ENCODE peak calls at places on chromosomes 12 and 14, in four cellular contexts. One of them, this sample, is unnamed.

GRCh38 chr14:82905762-82906161 is 1372.1 kb upstream of the SEL1L start:
- DNase-seq in HepG2: no peak
- DNase-seq in GM12878: no peak
- DNase-seq in K562: no peak
- DNase-seq in this sample: no peak

GRCh38 chr14:85308531-85309300 is 221.2 kb upstream of the FLRT2 start:
- DNase-seq in HepG2: no peak
- DNase-seq in GM12878: no peak
- DNase-seq in K562: no peak
- DNase-seq in this sample: no peak

GRCh38 chr12:74790958-74791357 is 253.3 kb downstream of the ATXN7L3B start:
- DNase-seq in K562: no peak
- DNase-seq in HepG2: no peak
- DNase-seq in GM12878: no peak
- DNase-seq in this sample: no peak

GRCh38 chr14:94748667-94749347 is 21.1 kb downstream of the GSC start:
- DNase-seq in K562: no peak
- DNase-seq in GM12878: no peak
- DNase-seq in HepG2: peak; percentile 21
- DNase-seq in this sample: peak; percentile 59

GRCh38 chr14:91361236-91361811 is 56.3 kb downstream of the CCDC88C start:
- DNase-seq in HepG2: peak; percentile 61
- DNase-seq in K562: no peak
- DNase-seq in GM12878: no peak
- DNase-seq in this sample: no peak

GRCh38 chr12:56040963-56041578 is 647 bp upstream of the RPS26 start:
- DNase-seq in K562: no peak
- DNase-seq in HepG2: no peak
- DNase-seq in GM12878: no peak
- DNase-seq in this sample: no peak

GRCh38 chr12:2891240-2892053 is 756 bp downstream of the TULP3 start:
- DNase-seq in K562: no peak
- DNase-seq in GM12878: no peak
- DNase-seq in HepG2: peak; percentile 35
- DNase-seq in this sample: no peak

GRCh38 chr12:851913-852312 is 97.6 kb downstream of the RAD52 start:
- DNase-seq in GM12878: no peak
- DNase-seq in K562: no peak
- DNase-seq in HepG2: no peak
- DNase-seq in this sample: no peak

GRCh38 chr12:93736640-93737178 is 59.5 kb downstream of the CRADD start:
- DNase-seq in K562: no peak
- DNase-seq in GM12878: no peak
- DNase-seq in HepG2: no peak
- DNase-seq in this sample: no peak

GRCh38 chr12:2523317-2523716 is 271.5 kb upstream of the FKBP4 start:
- DNase-seq in GM12878: no peak
- DNase-seq in HepG2: no peak
- DNase-seq in K562: no peak
- DNase-seq in this sample: no peak

GRCh38 chr12:124270671-124271070 is 24.2 kb upstream of the RFLNA start:
- DNase-seq in HepG2: peak; percentile 56
- DNase-seq in K562: no peak
- DNase-seq in GM12878: no peak
- DNase-seq in this sample: no peak

GRCh38 chr12:49259452-49259851 is 5.4 kb upstream of the TUBA1C start:
- DNase-seq in HepG2: no peak
- DNase-seq in GM12878: no peak
- DNase-seq in K562: no peak
- DNase-seq in this sample: no peak

GRCh38 chr14:93060841-93061240 is 54.9 kb downstream of the ITPK1 start:
- DNase-seq in K562: no peak
- DNase-seq in HepG2: no peak
- DNase-seq in GM12878: no peak
- DNase-seq in this sample: no peak

GRCh38 chr12:16335838-16336237 is 11.6 kb upstream of the MGST1 start:
- DNase-seq in HepG2: no peak
- DNase-seq in K562: no peak
- DNase-seq in GM12878: no peak
- DNase-seq in this sample: no peak

GRCh38 chr14:22650960-22651521 is 6.9 kb upstream of the OR6J1 start:
- DNase-seq in K562: no peak
- DNase-seq in HepG2: no peak
- DNase-seq in GM12878: peak; percentile 44
- DNase-seq in this sample: peak; percentile 47

GRCh38 chr14:20802341-20803084 is at the start of gene RNASE1:
- DNase-seq in K562: peak; percentile 34
- DNase-seq in GM12878: no peak
- DNase-seq in HepG2: peak; percentile 33
- DNase-seq in this sample: no peak

GRCh38 chr14:42027271-42027670 is 420.6 kb downstream of the LRFN5 start:
- DNase-seq in HepG2: no peak
- DNase-seq in GM12878: no peak
- DNase-seq in K562: no peak
- DNase-seq in this sample: no peak

GRCh38 chr14:42023452-42023851 is 416.8 kb downstream of the LRFN5 start:
- DNase-seq in GM12878: no peak
- DNase-seq in HepG2: peak; percentile 8
- DNase-seq in K562: no peak
- DNase-seq in this sample: no peak

GRCh38 chr14:42028607-42029006 is 421.9 kb downstream of the LRFN5 start:
- DNase-seq in GM12878: no peak
- DNase-seq in K562: no peak
- DNase-seq in HepG2: no peak
- DNase-seq in this sample: no peak
- TF ChIP-seq REST in GM12878: no peak
- TF ChIP-seq REST in K562: no peak
- TF ChIP-seq REST in HepG2: no peak
- TF ChIP-seq REST in this sample: no peak

GRCh38 chr12:116233669-116234068 is 43.8 kb downstream of the MED13L start:
- DNase-seq in GM12878: no peak
- DNase-seq in HepG2: no peak
- DNase-seq in K562: no peak
- DNase-seq in this sample: no peak

GRCh38 chr12:116241157-116241772 is 36.2 kb downstream of the MED13L start:
- DNase-seq in HepG2: no peak
- DNase-seq in GM12878: no peak
- DNase-seq in K562: no peak
- DNase-seq in this sample: no peak

GRCh38 chr12:116238149-116238548 is 39.3 kb downstream of the MED13L start:
- DNase-seq in HepG2: no peak
- DNase-seq in GM12878: no peak
- DNase-seq in K562: no peak
- DNase-seq in this sample: no peak

GRCh38 chr12:116236148-116236731 is 41.3 kb downstream of the MED13L start:
- DNase-seq in K562: peak; percentile 22
- DNase-seq in GM12878: peak; percentile 16
- DNase-seq in HepG2: peak; percentile 43
- DNase-seq in this sample: no peak

DNA sequence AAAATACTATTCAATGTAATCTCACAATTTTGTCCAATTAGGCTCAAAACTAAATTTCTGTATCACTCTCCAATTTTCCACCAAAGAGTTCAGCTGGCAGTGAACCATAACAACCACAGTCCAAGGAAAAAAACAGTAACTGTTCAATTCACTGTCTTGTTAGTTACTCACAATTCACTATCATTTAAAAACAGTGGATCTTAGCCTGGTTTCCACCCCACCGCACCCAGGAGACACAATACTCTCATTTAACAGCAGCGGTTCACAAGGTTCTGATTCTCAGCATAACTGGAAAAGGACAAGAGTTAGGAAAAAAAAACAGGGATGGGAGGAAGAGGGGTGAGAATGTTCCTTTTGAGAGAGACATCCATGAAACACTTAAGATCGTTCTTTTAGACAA is 40.5 kb downstream of the MED13L start:
- DNase-seq in GM12878: no peak
- DNase-seq in HepG2: no peak
- DNase-seq in K562: peak; percentile 44
- DNase-seq in this sample: no peak
- H3K9ac ChIP-seq in GM12878: no peak overlapping the region
- H3K9ac ChIP-seq in HepG2: no peak overlapping the region
- H3K9ac ChIP-seq in K562: no peak overlapping the region
- H3K9ac ChIP-seq in this sample: no peak overlapping the region

GRCh38 chr12:98198261-98198982 is 317.0 kb upstream of the TMPO start:
- DNase-seq in K562: no peak
- DNase-seq in GM12878: no peak
- DNase-seq in HepG2: no peak
- DNase-seq in this sample: no peak
- TF ChIP-seq SRF in K562: no peak
- TF ChIP-seq SRF in GM12878: no peak
- TF ChIP-seq SRF in HepG2: no peak
- TF ChIP-seq SRF in this sample: no peak

GRCh38 chr12:67268896-67269631 is at the start of gene CAND1:
- DNase-seq in HepG2: peak; percentile 98
- DNase-seq in GM12878: peak; percentile 99
- DNase-seq in K562: peak; percentile 86
- DNase-seq in this sample: peak; percentile 99
- TF ChIP-seq REST in HepG2: no peak
- TF ChIP-seq REST in GM12878: no peak
- TF ChIP-seq REST in K562: no peak
- TF ChIP-seq REST in this sample: no peak

GRCh38 chr12:122166422-122167327 is 7.3 kb downstream of the IL31 start:
- DNase-seq in GM12878: peak; percentile 9
- DNase-seq in K562: no peak
- DNase-seq in HepG2: no peak
- DNase-seq in this sample: no peak
- H3K9ac ChIP-seq in GM12878: no peak overlapping the region
- H3K9ac ChIP-seq in K562: no peak overlapping the region
- H3K9ac ChIP-seq in HepG2: no peak overlapping the region
- H3K9ac ChIP-seq in this sample: no peak overlapping the region